ENCODE peak calls at places on chromosomes 2 and 18, in six cellular contexts. Y is neural progenitor cell, I is transverse colon, H is fibroblast of mammary gland, N is foreskin fibroblast, Z is tibial artery. R is an unnamed sample.

GRCh38 chr2:26540306-26540705 is 62.4 kb upstream of the OTOF start:
- DNase-seq in Y (no peak), H (no peak), I (no peak), N (no peak), Z (no peak), R (no peak)

GRCh38 chr2:227324671-227325055 is 388 bp upstream of the MFF start:
- DNase-seq in Z (no peak), I (no peak), Y (peak), N (peak), H (no peak), R (peak)

GRCh38 chr2:122300758-122301157 is 545.3 kb downstream of the TSN start:
- DNase-seq in I (no peak), H (peak), Z (no peak), N (no peak), Y (no peak), R (no peak)

GRCh38 chr2:238019962-238020361 is 40.8 kb upstream of the SCLY start:
- DNase-seq in I (no peak), Z (no peak), H (no peak), N (peak), Y (no peak), R (no peak)

GRCh38 chr2:178287652-178288344 is 93.5 kb downstream of the OSBPL6 start:
- DNase-seq in Z (no peak), I (no peak), N (no peak), Y (no peak), H (no peak), R (no peak)

GRCh38 chr2:133641497-133641896 is 73.2 kb upstream of the NCKAP5 start:
- DNase-seq in H (no peak), Z (no peak), N (no peak), Y (peak), I (peak), R (peak)

GRCh38 chr2:16406929-16407328 is 258.7 kb downstream of the CYRIA start:
- DNase-seq in H (no peak), I (no peak), Z (no peak), N (no peak), Y (peak), R (no peak)

GRCh38 chr2:37365669-37366068 is 21.2 kb downstream of the QPCT start:
- DNase-seq in Y (no peak), Z (no peak), I (no peak), N (no peak), H (no peak), R (no peak)

GRCh38 chr18:11050966-11051365 is 98.4 kb downstream of the PIEZO2 start:
- DNase-seq in Z (no peak), Y (no peak), N (no peak), H (no peak), I (no peak), R (no peak)

GRCh38 chr2:150296795-150297546 is 190.5 kb downstream of the RND3 start:
- DNase-seq in Y (no peak), I (no peak), N (peak), H (peak), Z (no peak), R (no peak)

GRCh38 chr2:71313016-71313766 is 18.4 kb upstream of the ZNF638 start:
- DNase-seq in H (peak), I (no peak), Z (no peak), N (peak), Y (no peak), R (no peak)

GRCh38 chr2:8549273-8549922 is 132.5 kb upstream of the ID2 start:
- DNase-seq in Y (no peak), I (peak), N (no peak), Z (no peak), H (no peak), R (no peak)

GRCh38 chr18:51666717-51667320 is 469.3 kb upstream of the MEX3C start:
- DNase-seq in Y (peak), I (no peak), H (peak), N (no peak), Z (no peak), R (no peak)

GRCh38 chr2:8352989-8353388 is 328.9 kb upstream of the ID2 start:
- DNase-seq in H (no peak), Y (no peak), I (no peak), N (no peak), Z (no peak), R (no peak)

GRCh38 chr2:143700865-143701264 is 571.6 kb downstream of the ARHGAP15 start:
- DNase-seq in H (no peak), N (no peak), Z (no peak), Y (no peak), I (no peak), R (no peak)

GRCh38 chr2:240230424-240230945 is 90.0 kb upstream of the OTOS start:
- DNase-seq in Z (no peak), H (no peak), I (no peak), Y (no peak), N (no peak), R (no peak)

GRCh38 chr2:37500031-37500430 is 155.6 kb downstream of the QPCT start:
- DNase-seq in I (no peak), Z (no peak), N (peak), Y (no peak), H (peak), R (no peak)

GRCh38 chr2:10368491-10369231 is 66.0 kb downstream of the HPCAL1 start:
- DNase-seq in Y (no peak), N (no peak), I (no peak), H (no peak), Z (no peak), R (no peak)

GRCh38 chr2:217977840-217978535 is 24.8 kb downstream of the TNS1 start:
- DNase-seq in Z (peak), H (no peak), I (no peak), N (no peak), Y (no peak), R (no peak)

GRCh38 chr18:46067431-46068007 is 4.5 kb downstream of the PSTPIP2 start:
- DNase-seq in H (peak), Z (no peak), Y (no peak), I (no peak), N (no peak), R (no peak)

GRCh38 chr2:81235601-81236000 is 931.0 kb upstream of the LRRTM1 start:
- DNase-seq in Y (no peak), I (no peak), H (no peak), N (no peak), Z (no peak), R (no peak)

GRCh38 chr2:6723865-6724571 is 141.7 kb downstream of the CMPK2 start:
- DNase-seq in I (no peak), H (no peak), Z (no peak), Y (no peak), N (no peak), R (no peak)

GRCh38 chr2:176553685-176554106 is 284.5 kb downstream of the MTX2 start:
- DNase-seq in N (peak), Z (peak), I (peak), H (peak), Y (peak), R (peak)

GRCh38 chr18:21261352-21261751 is 19.3 kb downstream of the GREB1L start:
- DNase-seq in I (no peak), Z (no peak), Y (no peak), N (no peak), H (no peak), R (no peak)

GRCh38 chr18:10949655-10950054 is 199.7 kb downstream of the PIEZO2 start:
- DNase-seq in N (no peak), I (no peak), H (no peak), Y (no peak), Z (no peak), R (no peak)

GRCh38 chr2:158619496-158619895 is 162.7 kb downstream of the PKP4 start:
- DNase-seq in Z (no peak), I (no peak), H (peak), N (peak), Y (peak), R (no peak)

GRCh38 chr2:19357383-19358241 is 811 bp downstream of the OSR1 start:
- DNase-seq in N (no peak), I (peak), H (peak), Z (peak), Y (peak), R (peak)

GRCh38 chr2:231250146-231250545 is 51.7 kb downstream of the ARMC9 start:
- DNase-seq in H (no peak), N (peak), I (no peak), Y (no peak), Z (no peak), R (no peak)

GRCh38 chr18:10042492-10042891 is 128.7 kb downstream of the VAPA start:
- DNase-seq in H (no peak), I (no peak), Z (no peak), N (no peak), Y (no peak), R (no peak)

GRCh38 chr18:12637901-12638633 is 19.8 kb downstream of the SPIRE1 start:
- DNase-seq in Y (no peak), H (peak), I (no peak), N (peak), Z (no peak), R (no peak)

GRCh38 chr2:208389940-208390339 is 16.7 kb upstream of the PTH2R start:
- DNase-seq in H (no peak), I (no peak), N (no peak), Y (no peak), Z (no peak), R (no peak)

GRCh38 chr2:11676640-11677039 is 6.6 kb upstream of the NTSR2 start:
- DNase-seq in H (no peak), I (no peak), N (no peak), Z (no peak), Y (no peak), R (no peak)
- TF ChIP-seq CTCF in H (no peak), I (no peak), N (no peak), Z (no peak), Y (no peak), R (no peak)

GRCh38 chr2:120436460-120436739 is 90.5 kb downstream of the INHBB start:
- DNase-seq in H (peak), I (no peak), Y (no peak), N (peak), Z (no peak), R (no peak)

GRCh38 chr2:120438301-120439066 is 92.5 kb downstream of the INHBB start:
- DNase-seq in Y (no peak), N (no peak), I (no peak), Z (no peak), H (no peak), R (no peak)

GRCh38 chr2:120437604-120438000 is 91.7 kb downstream of the INHBB start:
- DNase-seq in N (no peak), Y (no peak), H (no peak), I (no peak), Z (no peak), R (no peak)

GRCh38 chr2:120435671-120436459 is 89.9 kb downstream of the INHBB start:
- DNase-seq in H (no peak), N (no peak), Z (no peak), Y (no peak), I (no peak), R (no peak)

GRCh38 chr2:120436885-120437603 is 91.1 kb downstream of the INHBB start:
- DNase-seq in I (no peak), Y (peak), N (no peak), Z (no peak), H (peak), R (peak)
- TF ChIP-seq CTCF in I (no peak), Y (peak), N (peak), Z (no peak), H (peak), R (peak)

GRCh38 chr2:3807853-3808252 is 104.5 kb downstream of the DCDC2C start:
- DNase-seq in Y (no peak), Z (no peak), N (no peak), H (peak), I (no peak), R (no peak)

GRCh38 chr2:3801506-3801905 is 98.1 kb downstream of the DCDC2C start:
- DNase-seq in Z (no peak), Y (no peak), I (no peak), H (no peak), N (no peak), R (no peak)

GRCh38 chr2:3806730-3807129 is 103.4 kb downstream of the DCDC2C start:
- DNase-seq in Y (no peak), Z (no peak), I (no peak), N (no peak), H (no peak), R (no peak)

DNA sequence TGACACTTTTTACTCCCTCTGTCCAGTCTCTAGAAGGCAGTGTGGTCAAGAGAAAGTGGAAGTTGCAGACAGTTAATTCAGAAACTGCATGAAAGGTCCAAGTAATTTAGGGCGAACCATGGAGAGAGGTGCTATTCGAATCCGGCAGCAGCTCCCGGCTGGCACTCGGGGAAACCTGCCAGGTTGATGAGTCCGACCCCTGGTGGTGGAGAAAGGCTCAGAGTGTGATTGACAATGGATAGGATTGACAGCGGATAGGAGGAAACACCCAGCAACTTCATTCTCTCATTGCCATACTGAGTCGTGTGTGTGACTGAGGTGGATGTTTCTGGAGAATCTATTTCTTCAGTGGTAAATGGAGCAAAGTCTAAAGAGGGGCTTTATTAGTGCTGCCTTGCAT is 101.7 kb downstream of the DCDC2C start:
- DNase-seq in I (no peak), Z (no peak), H (no peak), N (no peak), Y (peak), R (peak)
- TF ChIP-seq CTCF in I (no peak), Z (no peak), H (peak), N (peak), Y (peak), R (no peak)

GRCh38 chr2:224837558-224837957 is 121.4 kb upstream of the CCDC195 start:
- DNase-seq in Y (no peak), I (no peak), H (peak), N (peak), Z (no peak), R (no peak)
- TF ChIP-seq CTCF in Y (no peak), I (no peak), H (no peak), N (no peak), Z (no peak), R (no peak)